ENCODE peak calls at places on chromosomes 7 and 10, in nine cellular contexts. H is spleen, O is H1, X is IMR-90, E is tibial nerve, C is uterus, Q is A549, I is transverse colon, B is lower leg skin. N is an unnamed sample.
A peak's percentile ranks its signal among the peaks of the same experiment; 100 is the strongest.

GRCh38 chr10:32372000-32372875 is 25.3 kb upstream of the EPC1 start:
- DNase-seq in H (no peak), O (no peak), X (no peak), E (no peak), C (no peak), Q (no peak), I (no peak), B (no peak), N (no peak)

GRCh38 chr10:34351161-34351560 is 463.9 kb downstream of the PARD3 start:
- DNase-seq in H (no peak), O (no peak), X (peak; percentile 33), E (no peak), C (no peak), Q (no peak), I (no peak), B (no peak), N (no peak)

GRCh38 chr10:133245439-133246235 is 8.0 kb downstream of the VENTX start:
- DNase-seq in H (no peak), O (no peak), X (no peak), E (no peak), C (no peak), Q (no peak), I (peak; percentile 59), B (no peak), N (peak; percentile 45)

GRCh38 chr7:131075406-131075805 is 252.3 kb upstream of the MKLN1 start:
- DNase-seq in H (no peak), O (no peak), X (no peak), E (no peak), C (no peak), Q (no peak), I (no peak), B (no peak), N (no peak)

GRCh38 chr10:79184141-79184625 is 115.4 kb downstream of the ZMIZ1 start:
- DNase-seq in H (no peak), O (no peak), X (peak; percentile 84), E (no peak), C (no peak), Q (peak; percentile 72), I (no peak), B (no peak), N (peak; percentile 65)

GRCh38 chr10:99924451-99924850 is 85.3 kb downstream of the DNMBP start:
- DNase-seq in H (no peak), O (no peak), X (no peak), E (no peak), C (no peak), Q (no peak), I (no peak), B (no peak), N (no peak)

GRCh38 chr10:69861251-69862240 is 59.8 kb downstream of the COL13A1 start:
- DNase-seq in H (no peak), O (no peak), X (peak; percentile 73), E (peak; percentile 9), C (no peak), Q (peak; percentile 40), I (no peak), B (no peak), N (peak; percentile 61)

GRCh38 chr7:93164766-93165165 is 16.6 kb upstream of the SAMD9L start:
- DNase-seq in H (no peak), O (no peak), X (no peak), E (no peak), C (no peak), Q (no peak), I (no peak), B (no peak), N (no peak)

GRCh38 chr7:137934941-137935848 is 66.7 kb downstream of the CREB3L2 start:
- DNase-seq in H (no peak), O (no peak), X (no peak), E (no peak), C (no peak), Q (no peak), I (no peak), B (no peak), N (no peak)

GRCh38 chr10:91104185-91105041 is 116.0 kb upstream of the PCGF5 start:
- DNase-seq in H (no peak), O (no peak), X (no peak), E (no peak), C (no peak), Q (no peak), I (no peak), B (no peak), N (no peak)

GRCh38 chr10:6418167-6418566 is 161.9 kb downstream of the PRKCQ start:
- DNase-seq in H (no peak), O (no peak), X (no peak), E (no peak), C (no peak), Q (no peak), I (no peak), B (no peak), N (no peak)

GRCh38 chr10:13670311-13670710 is 83.5 kb downstream of the PRPF18 start:
- DNase-seq in H (peak; percentile 12), O (no peak), X (no peak), E (no peak), C (no peak), Q (no peak), I (no peak), B (no peak), N (no peak)

GRCh38 chr7:101536232-101536631 is 92.9 kb downstream of the MYL10 start:
- DNase-seq in H (no peak), O (no peak), X (no peak), E (no peak), C (no peak), Q (no peak), I (no peak), B (no peak), N (no peak)

GRCh38 chr10:13784067-13784466 is 197.3 kb downstream of the PRPF18 start:
- DNase-seq in H (no peak), O (no peak), X (peak; percentile 64), E (no peak), C (no peak), Q (no peak), I (no peak), B (no peak), N (no peak)

GRCh38 chr7:74300951-74301350 is 11.7 kb downstream of the CLIP2 start:
- DNase-seq in H (no peak), O (no peak), X (no peak), E (no peak), C (no peak), Q (no peak), I (no peak), B (no peak), N (no peak)

GRCh38 chr10:78263521-78263988 is 229.9 kb downstream of the RPS24 start:
- DNase-seq in H (peak; percentile 49), O (no peak), X (peak; percentile 92), E (no peak), C (no peak), Q (peak; percentile 62), I (no peak), B (no peak), N (peak; percentile 47)

GRCh38 chr7:7352845-7353244 is 170.5 kb downstream of the C1GALT1 start:
- DNase-seq in H (no peak), O (peak; percentile 52), X (no peak), E (no peak), C (no peak), Q (no peak), I (no peak), B (no peak), N (no peak)

GRCh38 chr10:123868058-123868995 is 23.3 kb downstream of the CPXM2 start:
- DNase-seq in H (no peak), O (peak; percentile 32), X (no peak), E (no peak), C (no peak), Q (no peak), I (no peak), B (no peak), N (no peak)

DNA sequence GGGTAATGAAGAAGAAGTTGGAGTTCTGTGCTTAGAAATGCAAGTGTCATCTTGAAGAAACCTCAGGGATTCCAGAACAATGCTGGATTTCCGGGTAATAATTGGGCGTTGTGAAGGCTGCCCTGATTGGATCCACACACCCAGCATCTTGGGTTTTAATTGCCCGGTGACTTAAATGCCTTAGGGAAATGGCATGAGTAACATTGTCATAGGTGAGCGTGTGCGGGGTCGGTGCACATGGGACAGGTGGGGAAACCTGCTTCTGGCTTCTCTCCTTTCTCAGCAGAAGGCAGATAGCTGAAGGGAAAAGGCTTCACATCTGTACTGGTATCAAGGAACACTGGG is 15.2 kb upstream of the CAMK1D start:
- DNase-seq in H (no peak), O (no peak), X (no peak), E (no peak), C (no peak), Q (no peak), I (no peak), B (no peak), N (no peak)
- TF ChIP-seq POLR2A in H (no peak), O (no peak), X (no peak), E (no peak), C (no peak), Q (no peak), I (no peak), B (no peak), N (no peak)

GRCh38 chr7:28126047-28127041 is 54.3 kb downstream of the JAZF1 start:
- DNase-seq in H (no peak), O (no peak), X (no peak), E (peak; percentile 38), C (peak; percentile 60), Q (no peak), I (no peak), B (no peak), N (no peak)
- TF ChIP-seq POLR2A in H (no peak), O (no peak), X (no peak), E (no peak), C (no peak), Q (no peak), I (no peak), B (no peak), N (no peak)

DNA sequence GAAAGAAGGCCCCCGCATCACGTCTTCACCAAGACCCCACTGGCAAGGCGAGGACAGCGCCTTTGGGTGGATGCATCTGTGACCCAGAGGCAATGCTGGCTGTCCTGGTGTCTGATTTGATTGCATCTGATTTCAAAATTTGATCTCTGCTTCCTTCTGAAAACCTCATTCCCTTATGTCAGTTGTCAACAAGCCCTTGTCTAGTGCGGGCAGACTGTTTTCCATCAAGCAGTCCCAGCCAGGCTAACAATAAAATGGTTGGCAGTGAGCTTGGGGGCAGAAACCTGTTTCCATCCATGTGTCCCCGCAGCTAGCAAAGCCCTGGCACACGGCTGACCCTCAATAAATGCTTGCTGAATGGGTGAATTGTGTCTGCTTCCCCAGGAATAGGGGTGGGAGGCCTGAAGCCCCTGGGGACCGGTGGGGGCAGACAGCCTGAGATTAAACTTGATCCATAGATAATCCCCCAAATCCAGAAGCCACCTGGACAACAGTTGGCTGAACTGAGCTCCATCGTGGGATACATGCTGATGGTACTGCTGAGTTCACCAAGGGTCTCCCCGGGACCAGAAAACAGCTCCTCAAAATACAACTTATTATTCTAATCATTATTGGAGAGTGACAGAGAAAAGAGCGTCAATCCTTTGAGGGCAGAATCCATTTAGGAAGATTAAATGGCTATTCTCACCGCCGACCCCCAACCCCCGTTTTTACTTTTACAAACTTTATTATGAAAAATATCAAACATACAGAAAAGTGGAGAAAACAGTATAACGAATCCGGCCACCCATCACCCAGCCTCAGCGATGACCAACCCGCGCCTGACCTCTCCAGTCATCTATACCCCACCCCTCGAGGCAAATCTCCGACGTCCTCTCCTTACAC is 912 bp upstream of the DUSP5 start:
- DNase-seq in H (peak; percentile 74), O (no peak), X (no peak), E (peak; percentile 43), C (no peak), Q (no peak), I (no peak), B (no peak), N (no peak)
- TF ChIP-seq POLR2A in H (no peak), O (no peak), X (peak; percentile 67), E (no peak), C (no peak), Q (peak; percentile 2), I (no peak), B (no peak), N (peak; percentile 7)

GRCh38 chr7:98878365-98879197 is at the start of gene TRRAP:
- DNase-seq in H (peak; percentile 95), O (peak; percentile 90), X (peak; percentile 62), E (peak; percentile 41), C (peak; percentile 68), Q (peak; percentile 58), I (peak; percentile 72), B (peak; percentile 38), N (peak; percentile 85)
- TF ChIP-seq POLR2A in H (no peak), O (peak; percentile 56), X (peak; percentile 55), E (peak; percentile 19), C (no peak), Q (peak; percentile 34), I (peak; percentile 49), B (no peak), N (peak; percentile 40)

N was measured in H54.